ENCODE peak calls at places on chromosomes 3 and 15, in six cellular contexts. A is right atrium auricular region, Z is AG08396, P is KBM-7, I is NB4, N is DMS153. K is an unnamed sample.

GRCh38 chr3:35665390-35666055 is 26.2 kb downstream of the ARPP21 start:
- DNase-seq in A (no peak), Z (no peak), P (no peak), I (no peak), N (no peak), K (no peak)

GRCh38 chr15:79412429-79412828 is 19.7 kb upstream of the MINAR1 start:
- DNase-seq in A (no peak), Z (no peak), P (no peak), I (no peak), N (no peak), K (no peak)

GRCh38 chr3:48267782-48268181 is 26.9 kb downstream of the ZNF589 start:
- DNase-seq in A (no peak), Z (no peak), P (no peak), I (no peak), N (no peak), K (no peak)

GRCh38 chr3:110811050-110811449 is 260.6 kb upstream of the NECTIN3 start:
- DNase-seq in A (no peak), Z (no peak), P (no peak), I (no peak), N (no peak), K (no peak)

GRCh38 chr3:172626241-172626640 is 84.6 kb downstream of the NCEH1 start:
- DNase-seq in A (no peak), Z (peak), P (no peak), I (no peak), N (no peak), K (no peak)

GRCh38 chr3:72763751-72764440 is 84.3 kb downstream of the SHQ1 start:
- DNase-seq in A (no peak), Z (no peak), P (no peak), I (peak), N (no peak), K (no peak)

GRCh38 chr15:95567686-95568085 is 762.8 kb upstream of the NR2F2 start:
- DNase-seq in A (no peak), Z (no peak), P (no peak), I (no peak), N (no peak), K (no peak)

GRCh38 chr15:85692873-85693272 is 101.9 kb downstream of the KLHL25 start:
- DNase-seq in A (no peak), Z (no peak), P (peak), I (no peak), N (no peak), K (no peak)

GRCh38 chr3:105823149-105823866 is 45.5 kb downstream of the CBLB start:
- DNase-seq in A (no peak), Z (peak), P (no peak), I (no peak), N (no peak), K (no peak)

GRCh38 chr3:85864896-85865295 is 906.1 kb downstream of the CADM2 start:
- DNase-seq in A (no peak), Z (no peak), P (no peak), I (no peak), N (no peak), K (no peak)

GRCh38 chr3:126685041-126685440 is 19.0 kb upstream of the CHCHD6 start:
- DNase-seq in A (no peak), Z (no peak), P (no peak), I (no peak), N (no peak), K (no peak)

GRCh38 chr3:12187448-12188327 is 29.0 kb upstream of the TIMP4 start:
- DNase-seq in A (no peak), Z (peak), P (peak), I (peak), N (no peak), K (no peak)

K was measured in SHP77.